ENCODE peak calls at places on chromosomes 1 and 21, in four cellular contexts. F is lower leg skin, W is cerebellum, C is ELR. M is an unnamed sample.

GRCh38 chr1:2212542-2213491 is 15.3 kb upstream of the SKI start:
- DNase-seq in F (peak), W (peak), C (peak), M (peak)

GRCh38 chr1:20731057-20731991 is 1.2 kb downstream of the SH2D5 start:
- DNase-seq in F (peak), W (no peak), C (peak), M (peak)

GRCh38 chr1:46606255-46606965 is 2.3 kb upstream of the MKNK1 start:
- DNase-seq in F (no peak), W (no peak), C (peak), M (no peak)

GRCh38 chr1:225899044-225899925 is 10.3 kb upstream of the LEFTY1 start:
- DNase-seq in F (no peak), W (no peak), C (no peak), M (no peak)

GRCh38 chr21:41641821-41642368 is 125.0 kb downstream of the RIPK4 start:
- DNase-seq in F (no peak), W (no peak), C (peak), M (no peak)

GRCh38 chr1:115052454-115053083 is 22.9 kb downstream of the TSHB start:
- DNase-seq in F (no peak), W (peak), C (peak), M (no peak)

GRCh38 chr1:36773827-36774541 is 260.3 kb downstream of the GRIK3 start:
- DNase-seq in F (no peak), W (no peak), C (no peak), M (no peak)

GRCh38 chr1:167791281-167792209 is 69.8 kb downstream of the MPZL1 start:
- DNase-seq in F (no peak), W (no peak), C (no peak), M (no peak)

GRCh38 chr1:116472431-116472961 is 98.3 kb downstream of the CD58 start:
- DNase-seq in F (no peak), W (peak), C (no peak), M (no peak)

GRCh38 chr1:109790735-109791494 is 27.2 kb upstream of the EPS8L3 start:
- DNase-seq in F (peak), W (no peak), C (peak), M (peak)

GRCh38 chr1:45412899-45413298 is 72.7 kb upstream of the MUTYH start:
- DNase-seq in F (no peak), W (no peak), C (no peak), M (no peak)

GRCh38 chr1:236575523-236575922 is 28.8 kb downstream of the HEATR1 start:
- DNase-seq in F (no peak), W (no peak), C (peak), M (no peak)

GRCh38 chr1:94240822-94241221 is 3.4 kb upstream of the ARHGAP29 start:
- DNase-seq in F (no peak), W (no peak), C (peak), M (no peak)

GRCh38 chr1:6209661-6210605 is 4.0 kb downstream of the RNF207 start:
- DNase-seq in F (no peak), W (no peak), C (peak), M (no peak)

GRCh38 chr1:228853637-228854036 is 118.4 kb downstream of the RHOU start:
- DNase-seq in F (no peak), W (no peak), C (no peak), M (no peak)

GRCh38 chr1:162219461-162219860 is 150.0 kb downstream of the NOS1AP start:
- DNase-seq in F (no peak), W (no peak), C (no peak), M (no peak)

GRCh38 chr1:107141491-107142369 is 891 bp downstream of the NTNG1 start:
- DNase-seq in F (no peak), W (peak), C (peak), M (no peak)

GRCh38 chr1:167499657-167500056 is 18.7 kb downstream of the CD247 start:
- DNase-seq in F (no peak), W (no peak), C (no peak), M (no peak)

GRCh38 chr1:223031690-223032601 is 111.1 kb downstream of the TLR5 start:
- DNase-seq in F (peak), W (no peak), C (peak), M (no peak)

GRCh38 chr1:205933672-205934618 is 9.3 kb downstream of the SLC26A9 start:
- DNase-seq in F (no peak), W (no peak), C (peak), M (peak)

GRCh38 chr1:69700770-69701169 is 133.0 kb downstream of the LRRC7 start:
- DNase-seq in F (no peak), W (no peak), C (peak), M (no peak)

GRCh38 chr1:40998668-40999067 is 19.2 kb downstream of the CTPS1 start:
- DNase-seq in F (no peak), W (no peak), C (no peak), M (no peak)

GRCh38 chr1:94672934-94673333 is 131.4 kb upstream of the F3 start:
- DNase-seq in F (no peak), W (no peak), C (peak), M (no peak)

GRCh38 chr21:45320261-45320990 is 32.7 kb upstream of the POFUT2 start:
- DNase-seq in F (no peak), W (no peak), C (peak), M (no peak)

GRCh38 chr1:33972676-33973395 is 109.0 kb downstream of the HMGB4 start:
- DNase-seq in F (no peak), W (peak), C (no peak), M (peak)

GRCh38 chr1:207997486-207998268 is 86.8 kb upstream of the CD34 start:
- DNase-seq in F (peak), W (peak), C (peak), M (peak)

M was measured in breast epithelium.